ENCODE peak calls at places on chromosomes 13 and 19, in four cellular contexts. One of them, this sample, is unnamed.
A peak's percentile ranks its signal among the peaks of the same experiment; 100 is the strongest.

GRCh38 chr13:51825165-51825592 is 19.8 kb downstream of the TMEM272 start:
- DNase-seq in H9: no peak
- DNase-seq in H1: no peak
- DNase-seq in IMR-90: no peak
- DNase-seq in this sample: no peak

GRCh38 chr13:30354481-30355404 is 47.4 kb upstream of the KATNAL1 start:
- DNase-seq in H9: no peak
- DNase-seq in IMR-90: no peak
- DNase-seq in H1: no peak
- DNase-seq in this sample: no peak

GRCh38 chr19:52191951-52192350 is 2.1 kb downstream of the PPP2R1A start:
- DNase-seq in IMR-90: no peak
- DNase-seq in H1: no peak
- DNase-seq in H9: no peak
- DNase-seq in this sample: no peak

GRCh38 chr19:10535613-10536012 is 8.1 kb upstream of the ATG4D start:
- DNase-seq in H9: no peak
- DNase-seq in IMR-90: peak; percentile 36
- DNase-seq in H1: no peak
- DNase-seq in this sample: no peak

GRCh38 chr19:58546131-58546530 is 2.3 kb downstream of the TRIM28 start:
- DNase-seq in IMR-90: no peak
- DNase-seq in H9: no peak
- DNase-seq in H1: no peak
- DNase-seq in this sample: no peak

GRCh38 chr19:29596885-29597525 is 9.1 kb upstream of the POP4 start:
- DNase-seq in H1: no peak
- DNase-seq in H9: no peak
- DNase-seq in IMR-90: peak; percentile 40
- DNase-seq in this sample: peak; percentile 32

GRCh38 chr19:12825259-12826131 is 8.9 kb downstream of the RTBDN start:
- DNase-seq in H9: peak; percentile 93
- DNase-seq in H1: peak; percentile 98
- DNase-seq in IMR-90: no peak
- DNase-seq in this sample: peak; percentile 91

GRCh38 chr13:76004411-76004810 is 368.3 kb downstream of the LMO7 start:
- DNase-seq in H9: no peak
- DNase-seq in IMR-90: peak; percentile 13
- DNase-seq in H1: no peak
- DNase-seq in this sample: no peak

GRCh38 chr13:98050041-98050466 is 92.8 kb upstream of the FARP1 start:
- DNase-seq in H9: no peak
- DNase-seq in H1: no peak
- DNase-seq in IMR-90: peak; percentile 67
- DNase-seq in this sample: no peak

GRCh38 chr13:47794963-47795362 is 206.1 kb downstream of the SUCLA2 start:
- DNase-seq in IMR-90: peak; percentile 2
- DNase-seq in H9: no peak
- DNase-seq in H1: no peak
- DNase-seq in this sample: peak; percentile 51

GRCh38 chr13:23385931-23386330 is 47.6 kb downstream of the SACS start:
- DNase-seq in H1: no peak
- DNase-seq in H9: no peak
- DNase-seq in IMR-90: no peak
- DNase-seq in this sample: no peak

GRCh38 chr13:23392925-23393645 is 40.4 kb downstream of the SACS start:
- DNase-seq in H1: no peak
- DNase-seq in H9: no peak
- DNase-seq in IMR-90: no peak
- DNase-seq in this sample: no peak

GRCh38 chr13:23386533-23386932 is 47.0 kb downstream of the SACS start:
- DNase-seq in H1: no peak
- DNase-seq in H9: no peak
- DNase-seq in IMR-90: no peak
- DNase-seq in this sample: no peak

GRCh38 chr13:23392313-23392712 is 41.2 kb downstream of the SACS start:
- DNase-seq in H1: no peak
- DNase-seq in IMR-90: no peak
- DNase-seq in H9: no peak
- DNase-seq in this sample: no peak

GRCh38 chr13:23391752-23392151 is 41.8 kb downstream of the SACS start:
- DNase-seq in H9: no peak
- DNase-seq in H1: no peak
- DNase-seq in IMR-90: peak; percentile 64
- DNase-seq in this sample: no peak
- H2BK15ac ChIP-seq in H9: no peak overlapping the region
- H2BK15ac ChIP-seq in H1: no peak overlapping the region
- H2BK15ac ChIP-seq in IMR-90: no peak overlapping the region
- H2BK15ac ChIP-seq in this sample: no peak overlapping the region

GRCh38 chr19:49863935-49864320 is 3.4 kb downstream of the PNKP start:
- DNase-seq in H1: no peak
- DNase-seq in IMR-90: no peak
- DNase-seq in H9: no peak
- DNase-seq in this sample: no peak

GRCh38 chr19:49862411-49863253 is 4.7 kb downstream of the PNKP start:
- DNase-seq in IMR-90: no peak
- DNase-seq in H9: peak; percentile 79
- DNase-seq in H1: peak; percentile 94
- DNase-seq in this sample: peak; percentile 90

GRCh38 chr19:49864890-49865289 is 2.5 kb downstream of the PNKP start:
- DNase-seq in H9: no peak
- DNase-seq in IMR-90: no peak
- DNase-seq in H1: no peak
- DNase-seq in this sample: no peak

GRCh38 chr19:49861541-49862410 is 5.6 kb downstream of the PNKP start:
- DNase-seq in H9: peak; percentile 54
- DNase-seq in IMR-90: no peak
- DNase-seq in H1: no peak
- DNase-seq in this sample: no peak

DNA sequence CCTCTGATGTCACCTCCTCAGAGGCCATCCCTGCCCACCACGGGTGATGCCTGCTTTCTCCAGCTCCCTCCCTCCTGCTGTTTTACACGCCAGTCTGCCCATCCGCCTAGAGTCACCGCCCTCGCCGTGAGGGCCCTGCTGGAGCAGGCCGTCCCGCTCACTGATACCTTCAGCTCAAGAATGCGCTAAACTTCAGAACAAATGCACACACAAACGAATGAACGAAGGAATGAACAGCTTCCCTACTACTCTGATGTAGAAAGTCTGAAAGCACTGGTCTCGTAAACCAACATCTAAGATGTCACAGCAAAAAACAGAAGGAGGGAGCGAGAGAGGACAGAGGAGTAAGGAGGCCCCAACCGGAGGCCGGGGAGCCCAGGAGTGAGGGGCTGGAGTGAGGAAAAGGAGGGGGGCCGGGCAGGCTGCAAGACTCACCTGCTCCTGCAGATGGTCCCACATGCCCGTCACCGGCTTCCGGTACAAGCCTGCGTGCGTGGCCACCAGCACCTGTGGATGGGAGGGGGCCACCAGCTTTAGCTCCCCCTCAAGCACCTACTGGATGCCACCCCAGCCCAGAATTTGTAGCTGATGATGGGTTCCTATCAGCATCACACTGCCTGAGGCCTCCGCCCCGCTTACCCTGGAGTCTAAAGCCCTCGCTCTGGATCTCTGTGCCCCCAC is 4.0 kb downstream of the PNKP start:
- DNase-seq in H9: no peak
- DNase-seq in H1: no peak
- DNase-seq in IMR-90: no peak
- DNase-seq in this sample: no peak
- H4K5ac ChIP-seq in H9: no peak overlapping the region
- H4K5ac ChIP-seq in H1: no peak overlapping the region
- H4K5ac ChIP-seq in IMR-90: no peak overlapping the region
- H4K5ac ChIP-seq in this sample: no peak overlapping the region

GRCh38 chr19:7515471-7516226 is at the start of gene ZNF358:
- DNase-seq in H9: peak; percentile 84
- DNase-seq in H1: peak; percentile 88
- DNase-seq in IMR-90: peak; percentile 46
- DNase-seq in this sample: peak; percentile 86

GRCh38 chr19:7513809-7514642 is 1.9 kb upstream of the ZNF358 start:
- DNase-seq in H9: no peak
- DNase-seq in IMR-90: no peak
- DNase-seq in H1: no peak
- DNase-seq in this sample: peak; percentile 59

GRCh38 chr19:7516281-7516862 is 469 bp downstream of the ZNF358 start:
- DNase-seq in IMR-90: no peak
- DNase-seq in H9: no peak
- DNase-seq in H1: peak; percentile 51
- DNase-seq in this sample: no peak

GRCh38 chr19:7516878-7517277 is 975 bp downstream of the ZNF358 start:
- DNase-seq in H1: no peak
- DNase-seq in H9: no peak
- DNase-seq in IMR-90: no peak
- DNase-seq in this sample: no peak

DNA sequence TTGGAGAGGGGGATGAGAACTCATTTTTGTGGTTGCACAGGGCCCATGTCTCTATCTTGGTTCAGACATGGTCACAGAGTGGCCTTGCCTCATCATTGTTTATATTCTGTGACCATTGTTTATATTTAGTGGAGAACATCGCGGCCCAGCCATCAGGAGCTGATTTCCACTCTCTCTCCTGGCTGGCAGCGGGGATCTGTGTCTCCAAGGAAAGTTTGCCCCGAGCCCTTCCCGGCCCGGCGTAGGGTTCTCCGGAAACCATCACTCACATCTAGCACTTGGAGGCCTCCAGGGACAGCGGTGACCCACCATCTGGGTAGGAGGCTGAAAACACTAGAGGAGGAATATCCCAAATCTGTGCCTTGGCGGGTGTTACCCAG is 822 bp upstream of the ZNF358 start:
- DNase-seq in IMR-90: peak; percentile 66
- DNase-seq in H1: no peak
- DNase-seq in H9: no peak
- DNase-seq in this sample: no peak
- H2BK15ac ChIP-seq in IMR-90: peak overlapping the region; percentile 92
- H2BK15ac ChIP-seq in H1: no peak overlapping the region
- H2BK15ac ChIP-seq in H9: no peak overlapping the region
- H2BK15ac ChIP-seq in this sample: no peak overlapping the region

DNA sequence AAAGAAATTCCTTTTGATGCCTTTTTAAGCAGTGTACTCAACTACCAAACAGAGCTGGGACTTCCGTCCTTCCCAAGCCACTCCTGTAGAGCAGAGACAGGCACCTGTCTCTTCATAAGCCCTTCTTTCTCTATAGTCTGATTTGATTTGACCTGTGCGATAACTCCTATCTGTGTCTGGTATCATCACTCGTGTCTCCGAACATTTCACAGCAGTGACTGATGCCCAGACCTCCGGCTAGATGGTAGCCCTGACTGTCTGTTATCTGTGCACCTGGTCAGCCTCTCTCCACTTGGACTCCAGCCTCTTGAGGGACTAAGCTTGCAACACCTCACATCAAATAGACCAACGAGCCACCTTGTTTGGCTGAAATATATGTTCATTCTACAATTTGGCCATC is 316.2 kb upstream of the ZNF507 start:
- DNase-seq in H9: no peak
- DNase-seq in H1: no peak
- DNase-seq in IMR-90: no peak
- DNase-seq in this sample: no peak
- H4K5ac ChIP-seq in H9: no peak overlapping the region
- H4K5ac ChIP-seq in H1: no peak overlapping the region
- H4K5ac ChIP-seq in IMR-90: no peak overlapping the region
- H4K5ac ChIP-seq in this sample: no peak overlapping the region

DNA sequence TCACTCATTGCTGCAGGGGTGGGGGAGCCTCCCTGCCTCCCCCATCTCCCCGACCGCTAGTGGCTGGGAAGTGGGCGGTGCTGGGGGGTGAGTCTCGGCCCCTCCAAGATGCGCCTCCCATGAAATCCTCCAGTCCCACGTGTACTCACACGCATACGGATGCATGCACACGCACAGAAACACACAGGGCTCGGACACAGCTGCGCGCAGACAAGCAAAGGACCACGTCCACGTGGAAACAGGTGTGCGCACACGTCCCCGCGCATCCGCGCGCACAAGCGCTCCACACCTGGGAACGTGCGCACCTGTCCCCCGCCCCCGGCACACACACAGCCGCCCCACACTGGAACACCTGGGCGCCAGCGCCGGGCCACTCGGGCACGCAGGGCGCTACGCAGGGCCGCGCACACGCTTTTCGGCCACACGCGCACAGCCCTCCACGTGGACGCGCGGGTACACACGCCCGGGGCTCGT is 680 bp downstream of the MATK start:
- DNase-seq in H9: no peak
- DNase-seq in H1: no peak
- DNase-seq in IMR-90: no peak
- DNase-seq in this sample: no peak
- H2BK15ac ChIP-seq in H9: no peak overlapping the region
- H2BK15ac ChIP-seq in H1: no peak overlapping the region
- H2BK15ac ChIP-seq in IMR-90: no peak overlapping the region
- H2BK15ac ChIP-seq in this sample: no peak overlapping the region

DNA sequence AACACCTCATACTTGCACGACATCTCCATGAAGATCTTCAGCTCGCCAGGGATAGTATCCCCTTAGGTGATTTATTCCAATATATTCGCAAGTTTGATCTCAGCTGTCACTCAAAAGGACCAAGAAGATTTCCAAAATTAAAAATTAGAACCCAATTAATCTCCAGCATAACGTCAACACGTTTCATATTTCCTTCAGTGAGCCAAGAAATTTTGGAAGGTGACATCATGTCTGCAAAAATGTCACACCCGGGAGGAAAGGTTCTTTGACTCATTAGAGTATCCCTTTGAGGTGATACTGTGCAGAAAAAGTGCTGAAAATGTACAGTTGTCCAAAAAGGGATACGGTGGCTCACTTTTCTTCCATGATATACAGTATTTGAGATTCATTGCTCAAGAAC is 569.6 kb downstream of the EFNB2 start:
- DNase-seq in H9: no peak
- DNase-seq in IMR-90: no peak
- DNase-seq in H1: no peak
- DNase-seq in this sample: no peak
- H4K5ac ChIP-seq in H9: no peak overlapping the region
- H4K5ac ChIP-seq in IMR-90: no peak overlapping the region
- H4K5ac ChIP-seq in H1: no peak overlapping the region
- H4K5ac ChIP-seq in this sample: no peak overlapping the region

DNA sequence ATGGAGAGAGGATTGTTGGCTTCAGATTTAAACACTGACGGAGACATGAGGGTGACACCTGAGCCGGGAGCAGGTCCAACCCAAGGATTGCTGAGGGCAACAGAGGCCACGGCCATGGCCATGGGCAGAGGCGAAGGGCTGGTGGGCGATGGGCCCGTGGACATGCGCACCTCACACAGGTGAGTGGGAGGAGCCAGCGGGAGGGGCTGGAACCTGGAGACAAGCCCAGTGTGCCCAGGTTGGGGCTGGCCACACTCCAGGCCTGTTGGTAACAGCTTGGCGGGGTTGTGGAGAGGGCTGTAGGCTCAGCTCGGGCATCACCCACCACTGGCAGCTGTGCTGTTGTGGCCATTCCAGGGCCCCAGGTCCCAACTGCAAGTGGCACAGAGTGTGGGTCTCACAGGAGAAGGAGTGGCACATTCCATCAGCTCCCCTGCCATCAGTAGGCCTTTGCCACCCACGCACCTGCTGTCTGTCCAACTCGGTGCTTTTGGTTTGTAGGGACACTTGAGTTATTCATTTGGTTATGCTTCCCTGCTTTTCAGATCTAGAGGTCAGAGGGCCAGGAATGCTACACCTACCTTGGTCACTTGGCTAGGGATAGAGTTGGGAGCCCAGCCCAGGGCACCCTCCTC is 49.8 kb downstream of the TSSK6 start:
- DNase-seq in IMR-90: no peak
- DNase-seq in H1: no peak
- DNase-seq in H9: no peak
- DNase-seq in this sample: no peak
- H2BK15ac ChIP-seq in IMR-90: no peak overlapping the region
- H2BK15ac ChIP-seq in H1: no peak overlapping the region
- H2BK15ac ChIP-seq in H9: no peak overlapping the region
- H2BK15ac ChIP-seq in this sample: no peak overlapping the region